ENCODE peak calls at places on chromosomes 4 and X, in ten cellular contexts. Y, O, L, B, S, M, W, H, R and C are unnamed samples.

GRCh38 chr4:38526412-38526811 is 137.6 kb upstream of the KLF3 start:
- DNase-seq in R (no peak), H (no peak), S (no peak), M (no peak), O (no peak), L (no peak), B (no peak), W (no peak), Y (no peak), C (no peak)

GRCh38 chrX:132470179-132470578 is 18.7 kb downstream of the MBNL3 start:
- DNase-seq in O (no peak), R (no peak), S (no peak), Y (no peak), W (no peak), L (no peak), H (no peak), B (no peak), M (no peak), C (no peak)

GRCh38 chr4:183255487-183255886 is 64.6 kb downstream of the CLDN22 start:
- DNase-seq in W (no peak), L (no peak), Y (no peak), R (no peak), S (no peak), M (no peak), O (peak), B (no peak), H (no peak), C (no peak)

GRCh38 chr4:142846729-142847606 is 867 bp upstream of the INPP4B start:
- DNase-seq in M (peak), W (peak), O (peak), B (peak), H (peak), R (no peak), S (peak), Y (peak), L (peak), C (peak)

GRCh38 chr4:110904435-110905050 is 281.7 kb upstream of the PITX2 start:
- DNase-seq in L (no peak), H (no peak), B (no peak), O (peak), R (no peak), M (no peak), S (no peak), Y (no peak), W (no peak), C (no peak)

GRCh38 chr4:134518574-134519217 is 317.1 kb upstream of the PABPC4L start:
- DNase-seq in H (no peak), B (no peak), R (no peak), W (no peak), M (no peak), L (no peak), S (no peak), Y (no peak), O (no peak), C (no peak)

GRCh38 chr4:130074096-130074495 is 978.1 kb downstream of the C4orf33 start:
- DNase-seq in S (no peak), W (no peak), Y (no peak), R (no peak), B (no peak), M (no peak), L (no peak), O (no peak), H (no peak), C (no peak)

GRCh38 chr4:139367421-139368090 is 65.3 kb upstream of the NDUFC1 start:
- DNase-seq in O (peak), R (no peak), L (no peak), H (peak), S (no peak), M (no peak), Y (no peak), B (no peak), W (no peak), C (no peak)